ENCODE peak calls at places on chromosome 4, in eight cellular contexts. Q, K, M, Y, X, C, N and I are unnamed samples.
A peak's percentile ranks its signal among the peaks of the same experiment; 100 is the strongest.

GRCh38 chr4:4590496-4590895 is 48.6 kb upstream of the STX18 start:
- DNase-seq in Q (no peak), K (no peak), M (peak; percentile 40), Y (no peak), X (no peak), C (no peak), N (no peak), I (peak; percentile 9)

GRCh38 chr4:54505362-54505761 is 152.4 kb upstream of the KIT start:
- DNase-seq in Q (no peak), K (no peak), M (no peak), Y (no peak), X (no peak), C (no peak), N (no peak), I (no peak)

GRCh38 chr4:1871471-1872021 is 353 bp downstream of the NSD2 start:
- DNase-seq in Q (no peak), K (no peak), M (no peak), Y (peak; percentile 93), X (peak; percentile 39), C (no peak), N (peak; percentile 56), I (no peak)

GRCh38 chr4:1583051-1583785 is 100.9 kb downstream of the FAM53A start:
- DNase-seq in Q (no peak), K (no peak), M (no peak), Y (peak; percentile 74), X (peak; percentile 2), C (no peak), N (no peak), I (no peak)

GRCh38 chr4:138611017-138611416 is 368.9 kb upstream of the SLC7A11 start:
- DNase-seq in Q (no peak), K (no peak), M (no peak), Y (no peak), X (no peak), C (no peak), N (no peak), I (no peak)

GRCh38 chr4:14743172-14743571 is 259.1 kb upstream of the CPEB2 start:
- DNase-seq in Q (no peak), K (no peak), M (no peak), Y (no peak), X (no peak), C (no peak), N (no peak), I (no peak)

GRCh38 chr4:175422331-175422730 is 389.7 kb downstream of the GPM6A start:
- DNase-seq in Q (no peak), K (no peak), M (no peak), Y (no peak), X (no peak), C (no peak), N (no peak), I (no peak)

GRCh38 chr4:88054909-88055308 is 47.5 kb downstream of the PKD2 start:
- DNase-seq in Q (no peak), K (no peak), M (peak; percentile 44), Y (no peak), X (no peak), C (no peak), N (peak; percentile 70), I (peak; percentile 75)

GRCh38 chr4:47274931-47275330 is 188.6 kb downstream of the COMMD8 start:
- DNase-seq in Q (no peak), K (no peak), M (peak; percentile 7), Y (no peak), X (no peak), C (no peak), N (no peak), I (no peak)

GRCh38 chr4:8580321-8581093 is at the start of gene GPR78:
- DNase-seq in Q (peak; percentile 55), K (no peak), M (peak; percentile 56), Y (peak; percentile 71), X (peak; percentile 71), C (no peak), N (peak; percentile 95), I (peak; percentile 19)

GRCh38 chr4:92488496-92488895 is 184.7 kb downstream of the GRID2 start:
- DNase-seq in Q (no peak), K (no peak), M (no peak), Y (no peak), X (no peak), C (no peak), N (peak; percentile 48), I (no peak)

GRCh38 chr4:185167205-185167604 is 24.1 kb downstream of the SLC25A4 start:
- DNase-seq in Q (no peak), K (no peak), M (peak; percentile 27), Y (no peak), X (no peak), C (no peak), N (no peak), I (no peak)

GRCh38 chr4:20428410-20429160 is 176.9 kb downstream of the SLIT2 start:
- DNase-seq in Q (no peak), K (no peak), M (peak; percentile 53), Y (no peak), X (no peak), C (no peak), N (peak; percentile 45), I (no peak)

GRCh38 chr4:112410364-112410763 is 105.6 kb downstream of the NEUROG2 start:
- DNase-seq in Q (no peak), K (no peak), M (no peak), Y (no peak), X (no peak), C (no peak), N (no peak), I (peak; percentile 73)

GRCh38 chr4:162016991-162017390 is 146.8 kb downstream of the FSTL5 start:
- DNase-seq in Q (no peak), K (no peak), M (no peak), Y (no peak), X (no peak), C (no peak), N (no peak), I (no peak)

GRCh38 chr4:165966833-165967232 is 93.8 kb downstream of the TLL1 start:
- DNase-seq in Q (no peak), K (no peak), M (no peak), Y (no peak), X (no peak), C (no peak), N (peak; percentile 13), I (no peak)

GRCh38 chr4:124386163-124386562 is 326.4 kb downstream of the ANKRD50 start:
- DNase-seq in Q (no peak), K (no peak), M (peak; percentile 26), Y (no peak), X (no peak), C (no peak), N (no peak), I (no peak)
- H3K4me3 ChIP-seq in Q (no peak overlapping the region), K (no peak overlapping the region), M (no peak overlapping the region), Y (no peak overlapping the region), X (no peak overlapping the region), C (no peak overlapping the region), N (no peak overlapping the region), I (no peak overlapping the region)

GRCh38 chr4:73251384-73251783 is 7.2 kb downstream of the ANKRD17 start:
- DNase-seq in Q (no peak), K (no peak), M (peak; percentile 25), Y (no peak), X (no peak), C (no peak), N (peak; percentile 52), I (no peak)
- TF ChIP-seq CTCF in Q (no peak), K (no peak), M (peak; percentile 22), Y (no peak), X (no peak), C (no peak), N (peak; percentile 62), I (no peak)

GRCh38 chr4:80264352-80264647 is 2.2 kb upstream of the FGF5 start:
- DNase-seq in Q (no peak), K (no peak), M (no peak), Y (no peak), X (no peak), C (no peak), N (no peak), I (no peak)
- H3K4me3 ChIP-seq in Q (no peak overlapping the region), K (no peak overlapping the region), M (no peak overlapping the region), Y (no peak overlapping the region), X (no peak overlapping the region), C (no peak overlapping the region), N (peak overlapping the region; percentile 57), I (no peak overlapping the region)

DNA sequence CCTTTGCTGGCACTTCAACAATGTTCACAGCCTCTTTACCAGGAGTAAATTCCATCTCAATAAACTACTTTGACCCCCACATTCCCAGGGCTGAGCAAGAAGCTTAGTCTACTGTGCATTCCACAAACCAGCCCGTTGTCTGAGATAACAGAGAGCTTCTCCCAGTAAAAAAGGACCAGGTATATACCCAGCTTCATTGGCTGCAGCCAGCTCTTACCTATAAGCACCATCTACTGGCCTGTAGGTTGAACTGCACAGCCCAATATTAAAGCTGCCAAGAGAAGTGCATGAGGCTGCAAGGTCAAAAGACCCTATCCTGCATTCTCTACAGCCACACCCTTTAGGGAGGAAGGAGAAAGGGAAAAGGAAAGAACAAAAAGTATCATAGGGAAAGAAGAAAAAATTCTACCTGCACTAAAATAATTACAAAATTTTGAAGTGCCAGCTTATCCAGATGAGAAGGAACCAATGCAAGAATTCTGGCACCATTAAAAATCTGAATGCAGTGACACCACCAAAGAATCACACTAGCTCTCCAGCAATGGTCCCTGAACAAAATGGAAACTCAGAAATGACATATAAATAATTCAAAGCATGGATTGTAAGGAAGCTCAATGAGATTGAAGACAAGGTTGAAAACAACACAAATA is 45.7 kb upstream of the INTU start:
- DNase-seq in Q (no peak), K (no peak), M (peak; percentile 34), Y (no peak), X (no peak), C (no peak), N (peak; percentile 86), I (peak; percentile 64)
- TF ChIP-seq CTCF in Q (peak; percentile 56), K (peak; percentile 29), M (peak; percentile 85), Y (peak; percentile 28), X (peak; percentile 63), C (peak; percentile 52), N (peak; percentile 91), I (peak; percentile 90)

GRCh38 chr4:52157641-52158316 is 106.7 kb downstream of the SPATA18 start:
- DNase-seq in Q (no peak), K (no peak), M (peak; percentile 6), Y (no peak), X (no peak), C (no peak), N (peak; percentile 1), I (no peak)
- H3K4me3 ChIP-seq in Q (no peak overlapping the region), K (no peak overlapping the region), M (no peak overlapping the region), Y (no peak overlapping the region), X (no peak overlapping the region), C (no peak overlapping the region), N (no peak overlapping the region), I (no peak overlapping the region)

GRCh38 chr4:100098011-100098545 is 92.2 kb downstream of the DDIT4L start:
- DNase-seq in Q (no peak), K (no peak), M (no peak), Y (no peak), X (no peak), C (no peak), N (no peak), I (no peak)

GRCh38 chr4:100093091-100093866 is 97.0 kb downstream of the DDIT4L start:
- DNase-seq in Q (peak; percentile 83), K (peak; percentile 69), M (peak; percentile 96), Y (peak; percentile 82), X (peak; percentile 51), C (peak; percentile 5), N (peak; percentile 97), I (peak; percentile 95)

GRCh38 chr4:100098681-100099080 is 91.6 kb downstream of the DDIT4L start:
- DNase-seq in Q (no peak), K (no peak), M (no peak), Y (no peak), X (no peak), C (no peak), N (no peak), I (no peak)

GRCh38 chr4:100099746-100100145 is 90.5 kb downstream of the DDIT4L start:
- DNase-seq in Q (no peak), K (no peak), M (no peak), Y (no peak), X (no peak), C (no peak), N (no peak), I (no peak)

GRCh38 chr4:100095729-100096595 is 94.3 kb downstream of the DDIT4L start:
- DNase-seq in Q (peak; percentile 50), K (peak; percentile 31), M (peak; percentile 80), Y (no peak), X (peak; percentile 25), C (no peak), N (peak; percentile 83), I (peak; percentile 84)
- TF ChIP-seq CTCF in Q (peak; percentile 57), K (peak; percentile 65), M (peak; percentile 93), Y (peak; percentile 63), X (peak; percentile 60), C (peak; percentile 70), N (peak; percentile 73), I (peak; percentile 89)